ENCODE peak calls at places on chromosome 16, in four cellular contexts. Y is gastrocnemius medialis; B is T-helper 1 cell; I is activated T-cell treated with anti-CD3 and anti-CD28 coated beads, Interleukin-2, amount 50 U/mL, for 1 hour. U is an unnamed sample.

GRCh38 chr16:80260906-80261311 is 279.9 kb upstream of the DYNLRB2 start:
- DNase-seq in Y (no peak), B (no peak), I (no peak), U (peak; percentile 88)

GRCh38 chr16:59758848-59759247 is 1024.7 kb upstream of the GOT2 start:
- DNase-seq in Y (no peak), B (no peak), I (no peak), U (no peak)

GRCh38 chr16:1379863-1380174 is 28.1 kb downstream of the GNPTG start:
- DNase-seq in Y (no peak), B (no peak), I (no peak), U (no peak)

GRCh38 chr16:57635266-57636097 is 7.1 kb downstream of the ADGRG1 start:
- DNase-seq in Y (no peak), B (no peak), I (no peak), U (no peak)

GRCh38 chr16:14042706-14043105 is 28.4 kb upstream of the MRTFB start:
- DNase-seq in Y (peak; percentile 5), B (no peak), I (no peak), U (peak; percentile 47)

GRCh38 chr16:79997257-79997656 is 396.7 kb upstream of the MAF start:
- DNase-seq in Y (no peak), B (no peak), I (no peak), U (peak; percentile 50)

GRCh38 chr16:75074920-75075687 is 41.5 kb downstream of the LDHD start:
- DNase-seq in Y (no peak), B (peak; percentile 99), I (peak; percentile 76), U (no peak)

GRCh38 chr16:86050591-86051375 is 151.8 kb downstream of the IRF8 start:
- DNase-seq in Y (no peak), B (no peak), I (no peak), U (no peak)

GRCh38 chr16:3021449-3022207 is 1.5 kb downstream of the TNFRSF12A start:
- DNase-seq in Y (peak; percentile 87), B (peak; percentile 76), I (peak; percentile 84), U (peak; percentile 96)

GRCh38 chr16:10987361-10988163 is 43.2 kb downstream of the CLEC16A start:
- DNase-seq in Y (no peak), B (peak; percentile 80), I (no peak), U (no peak)

GRCh38 chr16:82835487-82836160 is 208.9 kb downstream of the CDH13 start:
- DNase-seq in Y (no peak), B (no peak), I (no peak), U (no peak)

GRCh38 chr16:30946671-30947532 is 2.0 kb upstream of the ORAI3 start:
- DNase-seq in Y (no peak), B (no peak), I (no peak), U (no peak)

GRCh38 chr16:46720619-46721018 is 27.5 kb downstream of the MYLK3 start:
- DNase-seq in Y (no peak), B (no peak), I (no peak), U (no peak)

GRCh38 chr16:70478912-70479341 is 24.5 kb downstream of the FCSK start:
- DNase-seq in Y (no peak), B (no peak), I (no peak), U (no peak)

GRCh38 chr16:14539156-14539555 is 90.9 kb downstream of the PARN start:
- DNase-seq in Y (no peak), B (no peak), I (no peak), U (peak; percentile 43)

GRCh38 chr16:88977845-88978607 is 1.0 kb upstream of the CBFA2T3 start:
- DNase-seq in Y (no peak), B (no peak), I (no peak), U (no peak)

GRCh38 chr16:83113317-83113716 is 486.5 kb downstream of the CDH13 start:
- DNase-seq in Y (no peak), B (no peak), I (no peak), U (peak; percentile 59)

GRCh38 chr16:1784977-1785845 is 2.5 kb downstream of the NUBP2 start:
- DNase-seq in Y (no peak), B (no peak), I (no peak), U (no peak)

GRCh38 chr16:88784856-88785105 is 239 bp downstream of the PIEZO1 start:
- DNase-seq in Y (no peak), B (no peak), I (no peak), U (no peak)

GRCh38 chr16:85301171-85301690 is 189.0 kb upstream of the CIBAR2 start:
- DNase-seq in Y (no peak), B (no peak), I (no peak), U (no peak)

GRCh38 chr16:65284583-65284982 is 162.7 kb upstream of the CDH11 start:
- DNase-seq in Y (no peak), B (no peak), I (no peak), U (no peak)

U was measured in neural progenitor cell.